ENCODE peak calls at places on chromosomes 11 and 22, in eight cellular contexts. K is amniotic stem cell, Z is HS-5, Y is suprapubic skin, B is skeletal muscle cell, A is NCI-H2227 treated with DMSO at 0.1 percent for 48 hours, D is pancreas, O is epithelial cell of prostate. Q is an unnamed sample.

GRCh38 chr11:118108513-118108912 is 21.8 kb upstream of the SMIM35 start:
- DNase-seq in K (no peak), Z (no peak), Y (no peak), B (no peak), A (no peak), D (no peak), O (no peak), Q (no peak)

GRCh38 chr11:68724293-68724692 is 27.0 kb downstream of the TESMIN start:
- DNase-seq in K (no peak), Z (no peak), Y (no peak), B (no peak), A (no peak), D (no peak), O (no peak), Q (no peak)

GRCh38 chr22:30774566-30774965 is 79.9 kb downstream of the OSBP2 start:
- DNase-seq in K (no peak), Z (no peak), Y (no peak), B (no peak), A (no peak), D (no peak), O (no peak), Q (no peak)

GRCh38 chr11:1219446-1219835 is 3.4 kb upstream of the MUC5B start:
- DNase-seq in K (no peak), Z (no peak), Y (peak), B (no peak), A (no peak), D (no peak), O (no peak), Q (no peak)

GRCh38 chr11:87455180-87455579 is 417.4 kb downstream of the TMEM135 start:
- DNase-seq in K (no peak), Z (no peak), Y (no peak), B (no peak), A (no peak), D (no peak), O (no peak), Q (no peak)

GRCh38 chr11:94400839-94401772 is at the start of gene GPR83:
- DNase-seq in K (no peak), Z (no peak), Y (no peak), B (no peak), A (no peak), D (no peak), O (no peak), Q (peak)

GRCh38 chr11:111565111-111565720 is 24.7 kb downstream of the LAYN start:
- DNase-seq in K (peak), Z (no peak), Y (peak), B (no peak), A (peak), D (peak), O (no peak), Q (peak)

GRCh38 chr22:31753005-31753633 is 700 bp upstream of the DEPDC5 start:
- DNase-seq in K (no peak), Z (no peak), Y (peak), B (no peak), A (peak), D (peak), O (no peak), Q (peak)

GRCh38 chr11:35115688-35116030 is 23.3 kb upstream of the CD44 start:
- DNase-seq in K (no peak), Z (no peak), Y (no peak), B (no peak), A (no peak), D (no peak), O (no peak), Q (no peak)

GRCh38 chr11:110182886-110183285 is 89.7 kb downstream of the ZC3H12C start:
- DNase-seq in K (no peak), Z (peak), Y (no peak), B (no peak), A (no peak), D (no peak), O (no peak), Q (no peak)

GRCh38 chr22:33811208-33811607 is 109.1 kb downstream of the LARGE1 start:
- DNase-seq in K (no peak), Z (no peak), Y (no peak), B (no peak), A (no peak), D (no peak), O (no peak), Q (no peak)

GRCh38 chr22:46748206-46748947 is 10.3 kb upstream of the CERK start:
- DNase-seq in K (no peak), Z (no peak), Y (no peak), B (no peak), A (no peak), D (no peak), O (no peak), Q (no peak)

GRCh38 chr22:30079952-30080533 is at the start of gene HORMAD2:
- DNase-seq in K (no peak), Z (no peak), Y (peak), B (no peak), A (no peak), D (no peak), O (no peak), Q (peak)

GRCh38 chr22:45602824-45603301 is 68.8 kb upstream of the ATXN10 start:
- DNase-seq in K (no peak), Z (no peak), Y (no peak), B (no peak), A (peak), D (no peak), O (no peak), Q (peak)

GRCh38 chr11:66227700-66228099 is 40.7 kb upstream of the RAB1B start:
- DNase-seq in K (no peak), Z (no peak), Y (no peak), B (no peak), A (no peak), D (no peak), O (no peak), Q (no peak)

GRCh38 chr11:72391638-72392423 is 42.5 kb downstream of the CLPB start:
- DNase-seq in K (no peak), Z (no peak), Y (no peak), B (no peak), A (no peak), D (no peak), O (no peak), Q (peak)

GRCh38 chr22:43883719-43884415 is 7.9 kb downstream of the PNPLA5 start:
- DNase-seq in K (no peak), Z (no peak), Y (no peak), B (no peak), A (no peak), D (no peak), O (no peak), Q (no peak)

GRCh38 chr11:15584158-15584557 is 469.4 kb downstream of the INSC start:
- DNase-seq in K (no peak), Z (no peak), Y (no peak), B (no peak), A (no peak), D (no peak), O (no peak), Q (no peak)

GRCh38 chr11:129061466-129062194 is 119.0 kb upstream of the TP53AIP1 start:
- DNase-seq in K (peak), Z (no peak), Y (no peak), B (peak), A (no peak), D (no peak), O (peak), Q (no peak)

GRCh38 chr22:46064236-46064965 is 85.9 kb upstream of the PPARA start:
- DNase-seq in K (no peak), Z (no peak), Y (peak), B (no peak), A (no peak), D (peak), O (no peak), Q (no peak)

GRCh38 chr11:129021295-129021694 is 78.6 kb upstream of the TP53AIP1 start:
- DNase-seq in K (no peak), Z (no peak), Y (no peak), B (no peak), A (no peak), D (no peak), O (no peak), Q (no peak)

GRCh38 chr11:129295746-129296145 is 79.9 kb upstream of the BARX2 start:
- DNase-seq in K (no peak), Z (no peak), Y (no peak), B (no peak), A (no peak), D (no peak), O (no peak), Q (no peak)

GRCh38 chr11:115869780-115870431 is 365.7 kb upstream of the CADM1 start:
- DNase-seq in K (no peak), Z (no peak), Y (no peak), B (no peak), A (no peak), D (no peak), O (no peak), Q (peak)

GRCh38 chr22:35313311-35314121 is 13.8 kb downstream of the TOM1 start:
- DNase-seq in K (peak), Z (peak), Y (peak), B (peak), A (no peak), D (no peak), O (no peak), Q (peak)

GRCh38 chr11:10050561-10050960 is 243.5 kb downstream of the SBF2 start:
- DNase-seq in K (no peak), Z (no peak), Y (no peak), B (peak), A (no peak), D (no peak), O (peak), Q (no peak)

GRCh38 chr11:120255519-120255866 is 15.6 kb downstream of the POU2F3 start:
- DNase-seq in K (no peak), Z (no peak), Y (no peak), B (no peak), A (no peak), D (no peak), O (no peak), Q (no peak)

GRCh38 chr11:2990617-2991476 is 1.3 kb downstream of the NAP1L4 start:
- DNase-seq in K (no peak), Z (no peak), Y (peak), B (no peak), A (no peak), D (no peak), O (no peak), Q (peak)

GRCh38 chr22:50015451-50016307 is 3.1 kb upstream of the IL17REL start:
- DNase-seq in K (no peak), Z (no peak), Y (peak), B (no peak), A (no peak), D (no peak), O (no peak), Q (no peak)

GRCh38 chr22:25843660-25844275 is 101.8 kb downstream of the MYO18B start:
- DNase-seq in K (no peak), Z (no peak), Y (no peak), B (no peak), A (no peak), D (no peak), O (no peak), Q (no peak)

GRCh38 chr11:133746663-133747306 is 98.5 kb downstream of the SPATA19 start:
- DNase-seq in K (no peak), Z (no peak), Y (no peak), B (no peak), A (no peak), D (no peak), O (no peak), Q (peak)

GRCh38 chr11:46308632-46309419 is 31.4 kb downstream of the CREB3L1 start:
- DNase-seq in K (peak), Z (no peak), Y (no peak), B (no peak), A (peak), D (no peak), O (no peak), Q (peak)

GRCh38 chr11:95563173-95563572 is 226.4 kb downstream of the FAM76B start:
- DNase-seq in K (no peak), Z (no peak), Y (no peak), B (no peak), A (no peak), D (no peak), O (no peak), Q (no peak)

GRCh38 chr22:50305658-50306566 is 1.5 kb downstream of the PLXNB2 start:
- DNase-seq in K (peak), Z (peak), Y (peak), B (peak), A (no peak), D (peak), O (peak), Q (peak)

GRCh38 chr22:19812910-19813309 is 41.8 kb downstream of the GNB1L start:
- DNase-seq in K (no peak), Z (no peak), Y (no peak), B (no peak), A (no peak), D (no peak), O (no peak), Q (no peak)

GRCh38 chr22:31095637-31096249 is 11.6 kb downstream of the SELENOM start:
- DNase-seq in K (no peak), Z (no peak), Y (no peak), B (no peak), A (no peak), D (no peak), O (no peak), Q (no peak)

GRCh38 chr11:45264839-45265515 is 21.2 kb downstream of the SYT13 start:
- DNase-seq in K (peak), Z (peak), Y (no peak), B (peak), A (no peak), D (no peak), O (peak), Q (no peak)

GRCh38 chr22:20238567-20239062 is 29.5 kb downstream of the RTN4R start:
- DNase-seq in K (no peak), Z (no peak), Y (no peak), B (peak), A (no peak), D (peak), O (no peak), Q (peak)

GRCh38 chr11:132962026-132962425 is 570.3 kb downstream of the OPCML start:
- DNase-seq in K (peak), Z (peak), Y (no peak), B (peak), A (peak), D (no peak), O (no peak), Q (no peak)

GRCh38 chr11:73323464-73323863 is 15.4 kb downstream of the ARHGEF17 start:
- DNase-seq in K (no peak), Z (no peak), Y (peak), B (no peak), A (no peak), D (no peak), O (no peak), Q (peak)